ENCODE peak calls at places on chromosomes 1 and 21, in eight cellular contexts. K is AG04450; F is lower lobe of right lung; J is CD4-positive, alpha-beta T cell; M is heart left ventricle; N is mammary epithelial cell; Q is psoas muscle; A is OCI-LY7. S is an unnamed sample.

GRCh38 chr1:219587817-219588561 is 24.9 kb downstream of the ZC3H11B start:
- DNase-seq in K (peak), F (no peak), J (no peak), M (no peak), N (no peak), Q (no peak), A (no peak), S (no peak)

GRCh38 chr1:21671915-21672314 is 2.8 kb upstream of the RAP1GAP start:
- DNase-seq in K (no peak), F (no peak), J (no peak), M (no peak), N (no peak), Q (no peak), A (no peak), S (no peak)

GRCh38 chr1:180611016-180611930 is 20.5 kb upstream of the XPR1 start:
- DNase-seq in K (no peak), F (no peak), J (no peak), M (no peak), N (peak), Q (no peak), A (peak), S (peak)

GRCh38 chr1:209530990-209531389 is 52.5 kb upstream of the CAMK1G start:
- DNase-seq in K (no peak), F (no peak), J (no peak), M (no peak), N (peak), Q (no peak), A (no peak), S (no peak)

GRCh38 chr1:156638189-156638588 is 3.7 kb upstream of the BCAN start:
- DNase-seq in K (no peak), F (no peak), J (no peak), M (no peak), N (no peak), Q (no peak), A (no peak), S (no peak)

GRCh38 chr1:234775477-234776246 is 165.7 kb upstream of the IRF2BP2 start:
- DNase-seq in K (no peak), F (peak), J (no peak), M (no peak), N (peak), Q (no peak), A (no peak), S (no peak)

GRCh38 chr1:244100691-244101453 is 49.8 kb downstream of the ZBTB18 start:
- DNase-seq in K (peak), F (no peak), J (no peak), M (no peak), N (no peak), Q (no peak), A (no peak), S (no peak)

GRCh38 chr1:19809044-19809750 is 5.9 kb downstream of the RNF186 start:
- DNase-seq in K (no peak), F (no peak), J (no peak), M (no peak), N (no peak), Q (no peak), A (no peak), S (no peak)

GRCh38 chr21:34147835-34148804 is 74.7 kb downstream of the MRPS6 start:
- DNase-seq in K (no peak), F (no peak), J (no peak), M (no peak), N (peak), Q (no peak), A (no peak), S (no peak)

GRCh38 chr1:23742670-23743286 is 493 bp upstream of the ELOA start:
- DNase-seq in K (no peak), F (peak), J (peak), M (peak), N (peak), Q (peak), A (no peak), S (no peak)

GRCh38 chr1:204416589-204417230 is 5.1 kb upstream of the PPP1R15B start:
- DNase-seq in K (no peak), F (no peak), J (no peak), M (no peak), N (no peak), Q (no peak), A (no peak), S (no peak)

GRCh38 chr1:25338188-25338981 is at the start of gene TMEM50A:
- DNase-seq in K (no peak), F (peak), J (peak), M (peak), N (peak), Q (peak), A (peak), S (peak)

GRCh38 chr1:154431586-154432373 is 26.6 kb downstream of the IL6R start:
- DNase-seq in K (peak), F (no peak), J (no peak), M (no peak), N (peak), Q (peak), A (no peak), S (peak)

GRCh38 chr1:228691926-228692325 is 43.4 kb upstream of the RHOU start:
- DNase-seq in K (no peak), F (no peak), J (peak), M (no peak), N (peak), Q (no peak), A (peak), S (peak)

GRCh38 chr1:243179714-243180113 is 75.4 kb downstream of the CEP170 start:
- DNase-seq in K (no peak), F (no peak), J (no peak), M (no peak), N (no peak), Q (no peak), A (no peak), S (no peak)

GRCh38 chr1:152663098-152663497 is at the start of gene LCE2D:
- DNase-seq in K (no peak), F (no peak), J (no peak), M (no peak), N (no peak), Q (no peak), A (no peak), S (no peak)

GRCh38 chr1:225461533-225462428 is 33.9 kb upstream of the LBR start:
- DNase-seq in K (no peak), F (no peak), J (no peak), M (no peak), N (no peak), Q (peak), A (no peak), S (no peak)

GRCh38 chr21:39630827-39631226 is 18.1 kb downstream of the B3GALT5 start:
- DNase-seq in K (no peak), F (no peak), J (no peak), M (no peak), N (no peak), Q (no peak), A (no peak), S (no peak)

GRCh38 chr1:19597463-19598309 is 46.4 kb upstream of the NBL1 start:
- DNase-seq in K (no peak), F (no peak), J (no peak), M (no peak), N (peak), Q (no peak), A (no peak), S (peak)

GRCh38 chr1:23521588-23521987 is 9.4 kb downstream of the E2F2 start:
- DNase-seq in K (no peak), F (no peak), J (no peak), M (no peak), N (no peak), Q (no peak), A (peak), S (no peak)

GRCh38 chr1:200041337-200042118 is 14.0 kb downstream of the NR5A2 start:
- DNase-seq in K (no peak), F (no peak), J (no peak), M (no peak), N (no peak), Q (no peak), A (no peak), S (no peak)

GRCh38 chr1:206797534-206798383 is 25.5 kb upstream of the IL10 start:
- DNase-seq in K (no peak), F (no peak), J (no peak), M (no peak), N (no peak), Q (no peak), A (peak), S (no peak)

GRCh38 chr21:41472769-41473548 is 35.0 kb downstream of the TMPRSS2 start:
- DNase-seq in K (no peak), F (no peak), J (no peak), M (no peak), N (no peak), Q (no peak), A (no peak), S (no peak)

GRCh38 chr1:187226396-187226795 is 397.6 kb downstream of the PLA2G4A start:
- DNase-seq in K (no peak), F (no peak), J (no peak), M (no peak), N (peak), Q (no peak), A (no peak), S (no peak)

GRCh38 chr1:154744352-154744751 is 125.7 kb downstream of the KCNN3 start:
- DNase-seq in K (no peak), F (no peak), J (no peak), M (no peak), N (no peak), Q (no peak), A (no peak), S (no peak)

GRCh38 chr21:33854604-33855003 is 61.0 kb downstream of the ATP5PO start:
- DNase-seq in K (no peak), F (no peak), J (no peak), M (peak), N (peak), Q (no peak), A (no peak), S (peak)

GRCh38 chr1:223234534-223234933 is 91.5 kb upstream of the TLR5 start:
- DNase-seq in K (no peak), F (no peak), J (no peak), M (no peak), N (no peak), Q (no peak), A (no peak), S (no peak)

GRCh38 chr1:7223334-7224080 is 438.3 kb downstream of the CAMTA1 start:
- DNase-seq in K (peak), F (no peak), J (no peak), M (no peak), N (peak), Q (no peak), A (no peak), S (peak)

DNA sequence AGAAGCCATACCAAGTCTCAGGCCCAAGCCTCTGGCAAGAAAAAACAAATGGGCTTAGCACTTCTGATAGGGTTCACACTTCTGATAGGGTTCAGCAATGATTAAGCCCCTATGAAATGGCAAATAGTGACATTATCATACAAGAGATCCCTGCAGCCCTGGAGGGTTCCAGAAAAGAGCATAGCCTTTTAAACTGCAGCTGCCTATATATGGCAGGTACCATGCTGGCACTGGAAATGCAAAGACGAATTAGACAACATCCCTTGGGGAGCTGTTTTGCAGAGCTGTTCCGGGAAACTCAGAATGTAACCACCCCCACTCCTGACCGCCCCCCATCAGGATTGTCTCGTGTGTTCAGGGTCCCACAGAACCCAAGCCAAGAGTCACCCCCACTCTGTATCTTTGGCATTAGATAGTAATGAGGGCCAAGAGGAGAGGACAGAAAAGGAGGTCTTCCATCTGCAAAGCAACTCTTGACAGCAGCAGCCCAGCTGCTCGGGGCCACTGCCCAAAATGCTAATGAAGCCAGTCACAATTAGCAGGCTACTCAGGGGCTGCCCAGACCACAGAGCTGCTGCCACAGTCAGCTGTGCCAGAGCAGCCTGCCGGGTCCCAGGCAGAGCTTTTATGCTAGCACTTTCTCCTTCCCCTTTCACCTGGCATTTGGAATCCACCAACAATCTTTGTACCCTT is 50.9 kb downstream of the ITPKB start:
- DNase-seq in K (no peak), F (no peak), J (no peak), M (no peak), N (no peak), Q (no peak), A (peak), S (no peak)
- H3K27ac ChIP-seq in K (no peak), F (peak), J (peak), M (peak), N (no peak), Q (peak), A (peak), S (no peak)

GRCh38 chr1:77682442-77683141 is at the start of gene ZZZ3:
- DNase-seq in K (peak), F (peak), J (peak), M (peak), N (peak), Q (peak), A (peak), S (peak)
- TF ChIP-seq CTCF in K (no peak), F (no peak), J (no peak), M (no peak), N (no peak), Q (no peak), A (no peak), S (no peak)

GRCh38 chr1:168362991-168363390 is 82.3 kb downstream of the TBX19 start:
- DNase-seq in K (no peak), F (no peak), J (peak), M (no peak), N (no peak), Q (no peak), A (no peak), S (no peak)

GRCh38 chr1:168361252-168361651 is 80.6 kb downstream of the TBX19 start:
- DNase-seq in K (no peak), F (no peak), J (no peak), M (no peak), N (no peak), Q (no peak), A (no peak), S (no peak)

GRCh38 chr1:168365719-168366474 is 85.2 kb downstream of the TBX19 start:
- DNase-seq in K (no peak), F (no peak), J (no peak), M (no peak), N (no peak), Q (no peak), A (peak), S (no peak)

GRCh38 chr1:168360151-168360550 is 79.5 kb downstream of the TBX19 start:
- DNase-seq in K (no peak), F (no peak), J (no peak), M (no peak), N (no peak), Q (no peak), A (no peak), S (no peak)

DNA sequence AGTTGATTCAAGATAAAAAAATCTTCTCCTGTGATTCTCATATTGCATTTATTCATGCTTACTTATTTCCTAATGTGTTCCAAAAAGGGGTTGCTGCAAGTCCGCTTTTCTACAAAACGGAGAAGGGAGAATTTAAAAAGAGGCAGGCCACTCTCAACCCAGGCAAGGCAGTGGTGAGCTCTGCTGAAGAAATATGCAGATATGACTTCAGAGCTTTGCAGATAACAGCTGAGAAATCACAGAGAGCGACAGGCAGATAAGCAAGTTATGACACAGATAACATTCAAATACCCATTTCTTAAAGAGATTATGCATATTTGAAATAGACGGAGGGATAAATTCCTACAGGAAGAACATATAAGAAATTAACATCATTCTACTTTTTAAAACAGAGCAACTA is 79.9 kb downstream of the TBX19 start:
- DNase-seq in K (no peak), F (no peak), J (no peak), M (no peak), N (no peak), Q (no peak), A (no peak), S (no peak)
- H3K27ac ChIP-seq in K (no peak), F (no peak), J (no peak), M (no peak), N (no peak), Q (no peak), A (no peak), S (no peak)

GRCh38 chr1:208045410-208046252 is 134.7 kb upstream of the CD34 start:
- DNase-seq in K (no peak), F (no peak), J (no peak), M (no peak), N (no peak), Q (no peak), A (no peak), S (no peak)
- TF ChIP-seq CTCF in K (no peak), F (no peak), J (no peak), M (no peak), N (no peak), Q (peak), A (no peak), S (no peak)

DNA sequence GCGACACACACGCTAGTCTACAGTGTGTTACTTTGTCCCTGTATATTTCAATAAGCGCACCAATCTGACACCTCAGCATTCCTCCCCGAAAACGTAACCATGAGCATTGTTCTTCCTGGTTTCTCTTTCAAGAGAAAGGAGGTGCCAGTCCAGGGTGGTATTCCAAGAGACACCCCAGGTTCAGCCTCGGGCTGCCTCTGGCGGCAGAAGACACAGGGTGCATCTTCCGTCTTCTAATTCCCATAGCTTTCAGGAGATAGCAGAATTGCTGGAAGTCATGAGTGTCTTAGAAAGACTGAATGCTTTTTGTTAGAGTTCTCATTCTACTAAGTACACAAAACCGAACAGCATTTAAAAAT is 15.9 kb upstream of the RGS8 start:
- DNase-seq in K (no peak), F (no peak), J (no peak), M (no peak), N (no peak), Q (no peak), A (no peak), S (no peak)
- H3K27ac ChIP-seq in K (no peak), F (no peak), J (no peak), M (no peak), N (no peak), Q (no peak), A (no peak), S (no peak)

GRCh38 chr1:232047473-232047872 is 420.9 kb downstream of the DISC1 start:
- DNase-seq in K (no peak), F (no peak), J (no peak), M (no peak), N (no peak), Q (no peak), A (no peak), S (no peak)
- TF ChIP-seq CTCF in K (peak), F (no peak), J (no peak), M (no peak), N (peak), Q (no peak), A (peak), S (no peak)

DNA sequence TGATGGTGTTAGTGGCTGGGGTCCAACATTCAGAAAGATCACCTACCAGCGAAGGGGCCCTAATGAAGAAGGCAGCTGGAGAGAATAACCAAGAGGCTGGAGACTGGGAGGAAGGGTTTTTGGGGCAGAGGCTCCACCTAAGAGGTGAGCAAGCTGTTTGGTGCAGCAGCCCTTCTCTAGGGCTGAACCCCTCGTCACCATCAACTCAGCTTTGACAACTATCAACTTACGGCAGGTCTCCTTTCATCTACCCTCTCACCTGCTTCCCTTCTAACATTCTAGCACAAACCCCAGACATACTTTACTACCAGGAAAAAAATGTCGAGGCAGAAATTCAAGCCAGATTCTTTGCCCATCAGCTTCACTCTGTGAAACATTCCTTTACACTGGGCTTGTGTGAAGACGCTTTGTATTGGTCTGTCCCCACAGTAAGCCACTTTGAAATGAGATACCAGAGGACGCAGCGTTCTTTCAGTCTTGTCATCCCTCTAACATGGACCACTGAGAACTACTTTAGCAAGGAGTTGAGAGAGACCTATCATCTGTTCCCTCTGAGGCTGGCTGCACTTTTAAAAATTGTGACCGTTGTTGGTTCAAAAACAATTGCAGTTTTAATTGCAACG is 84.6 kb downstream of the RAVER2 start:
- DNase-seq in K (no peak), F (no peak), J (no peak), M (no peak), N (no peak), Q (no peak), A (no peak), S (no peak)
- H3K27ac ChIP-seq in K (no peak), F (no peak), J (no peak), M (no peak), N (no peak), Q (peak), A (no peak), S (no peak)

GRCh38 chr1:52552236-52552504 is 722 bp downstream of the TUT4 start:
- DNase-seq in K (peak), F (peak), J (peak), M (no peak), N (peak), Q (peak), A (peak), S (peak)

GRCh38 chr1:52553372-52554266 is 727 bp upstream of the TUT4 start:
- DNase-seq in K (peak), F (peak), J (peak), M (peak), N (peak), Q (peak), A (peak), S (peak)

GRCh38 chr1:52554267-52554640 is 1.4 kb upstream of the TUT4 start:
- DNase-seq in K (no peak), F (no peak), J (no peak), M (no peak), N (no peak), Q (no peak), A (no peak), S (no peak)

GRCh38 chr1:52551476-52552235 is 1.2 kb downstream of the TUT4 start:
- DNase-seq in K (no peak), F (no peak), J (peak), M (no peak), N (peak), Q (no peak), A (peak), S (no peak)

GRCh38 chr1:52552505-52553371 is at the start of gene TUT4:
- DNase-seq in K (peak), F (peak), J (peak), M (peak), N (peak), Q (peak), A (peak), S (peak)
- TF ChIP-seq CTCF in K (no peak), F (no peak), J (peak), M (no peak), N (peak), Q (no peak), A (peak), S (no peak)